ENCODE peak calls at places on chromosomes 6 and 20, in ten cellular contexts. One of them, this sample, is unnamed.

GRCh38 chr20:46308258-46309157 is at the start of gene CDH22:
- DNase-seq in endothelial cell: peak
- DNase-seq in MCF 10A: no peak
- DNase-seq in GM20000: peak
- DNase-seq in pancreas: peak
- DNase-seq in nephron progenitor cell: peak
- DNase-seq in ovary: peak
- DNase-seq in gastrocnemius medialis: no peak
- DNase-seq in fibroblast of mammary gland: peak
- DNase-seq in Peyer's patch: no peak
- DNase-seq in this sample: peak

GRCh38 chr6:16199792-16200191 is 38.6 kb upstream of the GMPR start:
- DNase-seq in Peyer's patch: no peak
- DNase-seq in GM20000: no peak
- DNase-seq in MCF 10A: no peak
- DNase-seq in ovary: no peak
- DNase-seq in pancreas: no peak
- DNase-seq in endothelial cell: no peak
- DNase-seq in gastrocnemius medialis: no peak
- DNase-seq in fibroblast of mammary gland: no peak
- DNase-seq in nephron progenitor cell: peak
- DNase-seq in this sample: no peak

GRCh38 chr20:5719861-5720401 is 30.3 kb upstream of the SHLD1 start:
- DNase-seq in ovary: no peak
- DNase-seq in nephron progenitor cell: no peak
- DNase-seq in pancreas: no peak
- DNase-seq in MCF 10A: peak
- DNase-seq in endothelial cell: no peak
- DNase-seq in Peyer's patch: no peak
- DNase-seq in gastrocnemius medialis: no peak
- DNase-seq in GM20000: no peak
- DNase-seq in fibroblast of mammary gland: peak
- DNase-seq in this sample: no peak

GRCh38 chr6:12354499-12354898 is 64.3 kb downstream of the EDN1 start:
- DNase-seq in Peyer's patch: no peak
- DNase-seq in pancreas: no peak
- DNase-seq in GM20000: peak
- DNase-seq in endothelial cell: no peak
- DNase-seq in gastrocnemius medialis: no peak
- DNase-seq in nephron progenitor cell: no peak
- DNase-seq in fibroblast of mammary gland: peak
- DNase-seq in ovary: no peak
- DNase-seq in MCF 10A: peak
- DNase-seq in this sample: no peak

GRCh38 chr20:32522525-32522774 is 62.7 kb downstream of the NOL4L start:
- DNase-seq in fibroblast of mammary gland: no peak
- DNase-seq in GM20000: no peak
- DNase-seq in pancreas: peak
- DNase-seq in MCF 10A: no peak
- DNase-seq in gastrocnemius medialis: no peak
- DNase-seq in nephron progenitor cell: no peak
- DNase-seq in ovary: no peak
- DNase-seq in endothelial cell: no peak
- DNase-seq in Peyer's patch: peak
- DNase-seq in this sample: no peak

GRCh38 chr6:41488392-41489129 is 57.6 kb upstream of the FOXP4 start:
- DNase-seq in Peyer's patch: no peak
- DNase-seq in pancreas: no peak
- DNase-seq in fibroblast of mammary gland: peak
- DNase-seq in endothelial cell: no peak
- DNase-seq in GM20000: peak
- DNase-seq in gastrocnemius medialis: no peak
- DNase-seq in ovary: peak
- DNase-seq in nephron progenitor cell: peak
- DNase-seq in MCF 10A: no peak
- DNase-seq in this sample: no peak

GRCh38 chr20:32607727-32608663 is 22.9 kb upstream of the NOL4L start:
- DNase-seq in nephron progenitor cell: no peak
- DNase-seq in fibroblast of mammary gland: no peak
- DNase-seq in gastrocnemius medialis: no peak
- DNase-seq in endothelial cell: no peak
- DNase-seq in ovary: no peak
- DNase-seq in MCF 10A: no peak
- DNase-seq in GM20000: no peak
- DNase-seq in Peyer's patch: no peak
- DNase-seq in pancreas: no peak
- DNase-seq in this sample: no peak

GRCh38 chr20:44966030-44966961 is at the start of gene STK4:
- DNase-seq in GM20000: peak
- DNase-seq in Peyer's patch: peak
- DNase-seq in gastrocnemius medialis: peak
- DNase-seq in fibroblast of mammary gland: peak
- DNase-seq in MCF 10A: peak
- DNase-seq in ovary: peak
- DNase-seq in endothelial cell: peak
- DNase-seq in pancreas: peak
- DNase-seq in nephron progenitor cell: peak
- DNase-seq in this sample: peak

GRCh38 chr20:1761116-1761515 is 103.5 kb upstream of the SIRPG start:
- DNase-seq in nephron progenitor cell: no peak
- DNase-seq in ovary: no peak
- DNase-seq in Peyer's patch: no peak
- DNase-seq in MCF 10A: peak
- DNase-seq in GM20000: no peak
- DNase-seq in pancreas: no peak
- DNase-seq in endothelial cell: no peak
- DNase-seq in gastrocnemius medialis: no peak
- DNase-seq in fibroblast of mammary gland: peak
- DNase-seq in this sample: no peak

GRCh38 chr20:60037120-60037499 is 78.9 kb downstream of the CDH26 start:
- DNase-seq in fibroblast of mammary gland: no peak
- DNase-seq in MCF 10A: peak
- DNase-seq in GM20000: no peak
- DNase-seq in Peyer's patch: no peak
- DNase-seq in gastrocnemius medialis: no peak
- DNase-seq in endothelial cell: no peak
- DNase-seq in ovary: no peak
- DNase-seq in nephron progenitor cell: no peak
- DNase-seq in pancreas: no peak
- DNase-seq in this sample: peak
- TF ChIP-seq CTCF in fibroblast of mammary gland: no peak
- TF ChIP-seq CTCF in MCF 10A: no peak
- TF ChIP-seq CTCF in GM20000: no peak
- TF ChIP-seq CTCF in Peyer's patch: no peak
- TF ChIP-seq CTCF in gastrocnemius medialis: no peak
- TF ChIP-seq CTCF in endothelial cell: no peak
- TF ChIP-seq CTCF in ovary: no peak
- TF ChIP-seq CTCF in nephron progenitor cell: no peak
- TF ChIP-seq CTCF in pancreas: no peak
- TF ChIP-seq CTCF in this sample: no peak

GRCh38 chr6:30554404-30554803 is 1.9 kb downstream of the GNL1 start:
- DNase-seq in MCF 10A: no peak
- DNase-seq in endothelial cell: no peak
- DNase-seq in fibroblast of mammary gland: no peak
- DNase-seq in pancreas: no peak
- DNase-seq in GM20000: no peak
- DNase-seq in Peyer's patch: no peak
- DNase-seq in ovary: no peak
- DNase-seq in nephron progenitor cell: no peak
- DNase-seq in gastrocnemius medialis: no peak
- DNase-seq in this sample: no peak

GRCh38 chr6:30554962-30555361 is 1.3 kb downstream of the GNL1 start:
- DNase-seq in MCF 10A: no peak
- DNase-seq in endothelial cell: no peak
- DNase-seq in nephron progenitor cell: no peak
- DNase-seq in ovary: no peak
- DNase-seq in fibroblast of mammary gland: no peak
- DNase-seq in pancreas: no peak
- DNase-seq in gastrocnemius medialis: no peak
- DNase-seq in GM20000: no peak
- DNase-seq in Peyer's patch: no peak
- DNase-seq in this sample: no peak

GRCh38 chr6:30556714-30556963 is 350 bp upstream of the GNL1 start:
- DNase-seq in endothelial cell: peak
- DNase-seq in GM20000: peak
- DNase-seq in Peyer's patch: no peak
- DNase-seq in ovary: peak
- DNase-seq in gastrocnemius medialis: peak
- DNase-seq in MCF 10A: peak
- DNase-seq in fibroblast of mammary gland: no peak
- DNase-seq in nephron progenitor cell: peak
- DNase-seq in pancreas: peak
- DNase-seq in this sample: peak

GRCh38 chr6:30556006-30556713 is at the start of gene GNL1:
- DNase-seq in endothelial cell: peak
- DNase-seq in gastrocnemius medialis: peak
- DNase-seq in pancreas: peak
- DNase-seq in nephron progenitor cell: peak
- DNase-seq in GM20000: peak
- DNase-seq in fibroblast of mammary gland: peak
- DNase-seq in Peyer's patch: peak
- DNase-seq in MCF 10A: peak
- DNase-seq in ovary: peak
- DNase-seq in this sample: peak

GRCh38 chr6:30555428-30556005 is 772 bp downstream of the GNL1 start:
- DNase-seq in gastrocnemius medialis: peak
- DNase-seq in fibroblast of mammary gland: peak
- DNase-seq in pancreas: peak
- DNase-seq in MCF 10A: peak
- DNase-seq in Peyer's patch: peak
- DNase-seq in nephron progenitor cell: peak
- DNase-seq in endothelial cell: peak
- DNase-seq in ovary: peak
- DNase-seq in GM20000: no peak
- DNase-seq in this sample: peak
- TF ChIP-seq CTCF in gastrocnemius medialis: no peak
- TF ChIP-seq CTCF in fibroblast of mammary gland: no peak
- TF ChIP-seq CTCF in pancreas: no peak
- TF ChIP-seq CTCF in MCF 10A: no peak
- TF ChIP-seq CTCF in Peyer's patch: no peak
- TF ChIP-seq CTCF in nephron progenitor cell: no peak
- TF ChIP-seq CTCF in endothelial cell: no peak
- TF ChIP-seq CTCF in ovary: peak
- TF ChIP-seq CTCF in GM20000: no peak
- TF ChIP-seq CTCF in this sample: no peak

DNA sequence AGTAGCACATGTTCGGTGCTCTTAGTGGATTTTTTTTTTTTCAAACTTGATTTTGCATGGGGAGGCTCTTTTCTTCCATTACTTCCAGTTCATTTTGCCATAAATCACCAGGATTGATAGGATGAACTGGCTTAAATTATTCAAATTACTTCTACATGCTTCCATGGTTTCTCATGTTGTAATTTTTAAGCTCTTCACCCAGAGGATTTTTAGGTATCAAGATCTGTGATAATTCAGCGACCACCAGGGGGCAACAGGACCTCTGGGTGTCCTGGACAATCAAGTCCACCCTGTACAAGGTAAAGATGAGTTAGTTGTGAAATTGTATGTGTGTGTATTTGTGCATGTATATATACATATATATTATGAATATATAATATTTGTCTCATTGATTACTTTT is 4.2 kb upstream of the EPHA7 start:
- DNase-seq in gastrocnemius medialis: no peak
- DNase-seq in endothelial cell: peak
- DNase-seq in nephron progenitor cell: peak
- DNase-seq in MCF 10A: peak
- DNase-seq in Peyer's patch: no peak
- DNase-seq in fibroblast of mammary gland: peak
- DNase-seq in GM20000: peak
- DNase-seq in pancreas: no peak
- DNase-seq in ovary: peak
- DNase-seq in this sample: peak
- TF ChIP-seq CTCF in gastrocnemius medialis: no peak
- TF ChIP-seq CTCF in endothelial cell: peak
- TF ChIP-seq CTCF in nephron progenitor cell: peak
- TF ChIP-seq CTCF in MCF 10A: peak
- TF ChIP-seq CTCF in Peyer's patch: no peak
- TF ChIP-seq CTCF in fibroblast of mammary gland: peak
- TF ChIP-seq CTCF in GM20000: peak
- TF ChIP-seq CTCF in pancreas: no peak
- TF ChIP-seq CTCF in ovary: no peak
- TF ChIP-seq CTCF in this sample: no peak

GRCh38 chr6:37306624-37307222 is 47.1 kb upstream of the RNF8 start:
- DNase-seq in endothelial cell: no peak
- DNase-seq in pancreas: no peak
- DNase-seq in nephron progenitor cell: no peak
- DNase-seq in gastrocnemius medialis: no peak
- DNase-seq in GM20000: no peak
- DNase-seq in fibroblast of mammary gland: no peak
- DNase-seq in MCF 10A: no peak
- DNase-seq in Peyer's patch: no peak
- DNase-seq in ovary: no peak
- DNase-seq in this sample: no peak
- TF ChIP-seq CTCF in endothelial cell: no peak
- TF ChIP-seq CTCF in pancreas: no peak
- TF ChIP-seq CTCF in nephron progenitor cell: no peak
- TF ChIP-seq CTCF in gastrocnemius medialis: no peak
- TF ChIP-seq CTCF in GM20000: no peak
- TF ChIP-seq CTCF in fibroblast of mammary gland: no peak
- TF ChIP-seq CTCF in MCF 10A: no peak
- TF ChIP-seq CTCF in Peyer's patch: no peak
- TF ChIP-seq CTCF in ovary: no peak
- TF ChIP-seq CTCF in this sample: no peak

DNA sequence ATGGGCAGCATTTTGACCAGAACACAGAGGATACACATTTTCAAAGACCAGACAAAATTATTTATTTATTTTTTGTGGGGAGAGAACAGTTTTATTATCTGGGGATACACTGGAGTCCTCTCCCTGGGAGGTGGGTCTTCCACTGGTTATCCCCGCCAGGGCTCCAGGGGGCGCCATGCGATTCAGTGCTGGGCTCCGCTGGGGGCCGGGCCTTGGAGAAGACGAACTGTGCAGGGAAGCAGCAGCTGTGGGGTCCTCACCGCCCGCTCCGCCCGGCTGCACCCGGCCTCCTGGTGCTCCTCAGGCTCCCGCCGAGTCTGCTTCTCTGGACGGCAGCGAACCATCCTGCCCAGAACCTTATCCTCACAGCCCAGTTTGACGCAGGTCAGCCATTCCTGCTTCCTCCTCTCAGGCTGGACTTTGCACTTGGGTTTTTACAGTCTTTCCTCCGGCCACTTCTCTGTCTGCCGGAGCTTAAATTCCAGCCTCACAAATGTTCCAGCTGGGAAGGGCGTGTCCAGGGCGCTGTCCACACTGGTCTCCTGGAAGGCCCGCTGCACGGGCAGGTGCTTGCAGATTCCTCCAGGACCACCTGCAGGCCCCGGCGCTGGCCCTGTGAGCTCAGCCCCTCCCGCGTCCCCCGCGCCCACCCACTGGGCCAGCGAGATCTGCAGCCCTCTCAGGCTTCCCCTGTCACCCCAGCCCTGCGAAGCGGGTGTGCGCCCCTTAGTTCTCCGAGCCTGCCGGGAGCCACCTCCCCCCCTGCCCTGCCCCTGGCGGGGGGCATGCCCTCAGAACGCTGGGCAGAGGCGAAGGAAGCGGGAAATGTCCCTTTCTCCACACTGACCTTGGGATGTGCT is 1830.0 kb upstream of the DEFB115 start:
- DNase-seq in fibroblast of mammary gland: no peak
- DNase-seq in nephron progenitor cell: no peak
- DNase-seq in endothelial cell: no peak
- DNase-seq in pancreas: peak
- DNase-seq in ovary: no peak
- DNase-seq in MCF 10A: no peak
- DNase-seq in gastrocnemius medialis: no peak
- DNase-seq in GM20000: no peak
- DNase-seq in Peyer's patch: peak
- DNase-seq in this sample: no peak
- TF ChIP-seq CTCF in fibroblast of mammary gland: no peak
- TF ChIP-seq CTCF in nephron progenitor cell: no peak
- TF ChIP-seq CTCF in endothelial cell: no peak
- TF ChIP-seq CTCF in pancreas: no peak
- TF ChIP-seq CTCF in ovary: no peak
- TF ChIP-seq CTCF in MCF 10A: no peak
- TF ChIP-seq CTCF in gastrocnemius medialis: no peak
- TF ChIP-seq CTCF in GM20000: no peak
- TF ChIP-seq CTCF in Peyer's patch: no peak
- TF ChIP-seq CTCF in this sample: no peak